ENCODE peak calls at places on chromosomes 2 and 18, in ten cellular contexts. J is activated T-helper 1 cell treated with anti-CD3 and anti-CD28 coated beads, Interleukin-2, amount 50 U/mL, for 16 hours; L is AG09309; X is H4; E is heart right ventricle; A is activated T-cell treated with anti-CD3 and anti-CD28 coated beads for 4 hours; M is neural crest cell; I is iris pigment epithelial cell; O is HCEC 1CT; D is brain microvascular endothelial cell. F is an unnamed sample.

GRCh38 chr2:20868377-20868776 is 45.5 kb upstream of the LDAH start:
- DNase-seq in J (peak; percentile 28), L (no peak), X (no peak), E (no peak), A (peak; percentile 27), M (no peak), I (no peak), O (no peak), D (no peak), F (no peak)

GRCh38 chr2:86785456-86785855 is 5.3 kb downstream of the CD8A start:
- DNase-seq in J (no peak), L (no peak), X (no peak), E (no peak), A (peak; percentile 45), M (no peak), I (no peak), O (no peak), D (no peak), F (no peak)

GRCh38 chr2:207184348-207184747 is 18.6 kb upstream of the KLF7 start:
- DNase-seq in J (no peak), L (no peak), X (no peak), E (no peak), A (no peak), M (no peak), I (peak; percentile 72), O (peak; percentile 89), D (peak; percentile 44), F (peak; percentile 72)

GRCh38 chr2:229713371-229714079 is 830 bp downstream of the DNER start:
- DNase-seq in J (no peak), L (no peak), X (peak; percentile 19), E (no peak), A (no peak), M (peak; percentile 13), I (peak; percentile 16), O (no peak), D (no peak), F (no peak)

GRCh38 chr2:239245872-239246701 is 154.7 kb downstream of the HDAC4 start:
- DNase-seq in J (no peak), L (no peak), X (no peak), E (no peak), A (no peak), M (no peak), I (no peak), O (no peak), D (no peak), F (peak; percentile 30)

GRCh38 chr18:48638451-48638850 is 99.6 kb downstream of the CTIF start:
- DNase-seq in J (no peak), L (no peak), X (no peak), E (no peak), A (no peak), M (no peak), I (no peak), O (no peak), D (no peak), F (no peak)

GRCh38 chr2:238100049-238100820 is at the start of gene ESPNL:
- DNase-seq in J (no peak), L (no peak), X (no peak), E (no peak), A (no peak), M (no peak), I (no peak), O (no peak), D (no peak), F (no peak)

GRCh38 chr2:65442420-65443020 is 10.1 kb upstream of the SPRED2 start:
- DNase-seq in J (no peak), L (no peak), X (no peak), E (no peak), A (no peak), M (no peak), I (no peak), O (no peak), D (no peak), F (no peak)

GRCh38 chr2:143280097-143280757 is 151.0 kb downstream of the ARHGAP15 start:
- DNase-seq in J (no peak), L (no peak), X (no peak), E (no peak), A (no peak), M (no peak), I (no peak), O (no peak), D (no peak), F (no peak)

GRCh38 chr2:164485541-164485940 is 135.7 kb downstream of the GRB14 start:
- DNase-seq in J (no peak), L (no peak), X (no peak), E (no peak), A (no peak), M (no peak), I (peak; percentile 15), O (no peak), D (peak; percentile 44), F (peak; percentile 3)

GRCh38 chr18:70329076-70329475 is 40.2 kb downstream of the SOCS6 start:
- DNase-seq in J (no peak), L (no peak), X (no peak), E (no peak), A (no peak), M (no peak), I (no peak), O (no peak), D (no peak), F (no peak)

GRCh38 chr2:205868773-205869333 is 186.6 kb downstream of the NRP2 start:
- DNase-seq in J (no peak), L (no peak), X (peak; percentile 90), E (no peak), A (no peak), M (no peak), I (peak; percentile 95), O (peak; percentile 69), D (peak; percentile 68), F (peak; percentile 55)

GRCh38 chr2:20190862-20191713 is 33.8 kb downstream of the SDC1 start:
- DNase-seq in J (no peak), L (no peak), X (peak; percentile 13), E (no peak), A (no peak), M (peak; percentile 40), I (no peak), O (peak; percentile 44), D (no peak), F (no peak)

GRCh38 chr2:199356412-199356811 is 101.3 kb downstream of the SATB2 start:
- DNase-seq in J (no peak), L (no peak), X (no peak), E (no peak), A (no peak), M (no peak), I (no peak), O (no peak), D (no peak), F (no peak)

GRCh38 chr18:80044072-80044471 is 9.8 kb downstream of the RBFA start:
- DNase-seq in J (no peak), L (no peak), X (no peak), E (no peak), A (no peak), M (no peak), I (no peak), O (no peak), D (no peak), F (no peak)

GRCh38 chr18:2570772-2571199 is 519 bp downstream of the METTL4 start:
- DNase-seq in J (peak; percentile 40), L (no peak), X (peak; percentile 41), E (peak; percentile 70), A (no peak), M (peak; percentile 58), I (peak; percentile 68), O (peak; percentile 57), D (peak; percentile 74), F (peak; percentile 52)

GRCh38 chr2:80869858-80870438 is 565.4 kb upstream of the LRRTM1 start:
- DNase-seq in J (no peak), L (no peak), X (no peak), E (no peak), A (no peak), M (no peak), I (no peak), O (no peak), D (no peak), F (no peak)

GRCh38 chr2:241636182-241636982 is 576 bp downstream of the THAP4 start:
- DNase-seq in J (no peak), L (no peak), X (no peak), E (no peak), A (peak; percentile 12), M (peak; percentile 18), I (peak; percentile 48), O (peak; percentile 49), D (no peak), F (no peak)

GRCh38 chr2:218476676-218477075 is 57.8 kb downstream of the VIL1 start:
- DNase-seq in J (no peak), L (no peak), X (no peak), E (no peak), A (no peak), M (no peak), I (peak; percentile 76), O (peak; percentile 12), D (no peak), F (no peak)

GRCh38 chr18:24075731-24076130 is 61.2 kb downstream of the TTC39C start:
- DNase-seq in J (no peak), L (no peak), X (peak; percentile 13), E (no peak), A (no peak), M (no peak), I (peak; percentile 11), O (no peak), D (no peak), F (no peak)

GRCh38 chr2:8413589-8414135 is 268.2 kb upstream of the ID2 start:
- DNase-seq in J (no peak), L (peak; percentile 31), X (no peak), E (no peak), A (no peak), M (no peak), I (no peak), O (no peak), D (no peak), F (no peak)

GRCh38 chr2:218260742-218261423 is at the start of gene GPBAR1:
- DNase-seq in J (no peak), L (no peak), X (no peak), E (no peak), A (no peak), M (no peak), I (no peak), O (no peak), D (no peak), F (no peak)

GRCh38 chr2:4792126-4792525 is 900.1 kb upstream of the SOX11 start:
- DNase-seq in J (no peak), L (no peak), X (no peak), E (no peak), A (no peak), M (no peak), I (no peak), O (no peak), D (no peak), F (no peak)

GRCh38 chr2:152875832-152876669 is 157.6 kb downstream of the ARL6IP6 start:
- DNase-seq in J (no peak), L (no peak), X (no peak), E (no peak), A (no peak), M (no peak), I (no peak), O (peak; percentile 88), D (no peak), F (peak; percentile 86)

GRCh38 chr2:2873450-2873811 is 504.2 kb downstream of the EIPR1 start:
- DNase-seq in J (no peak), L (no peak), X (no peak), E (no peak), A (no peak), M (no peak), I (no peak), O (no peak), D (no peak), F (no peak)

GRCh38 chr2:45256173-45256866 is 247.1 kb upstream of the SIX2 start:
- DNase-seq in J (no peak), L (no peak), X (no peak), E (no peak), A (no peak), M (no peak), I (no peak), O (no peak), D (no peak), F (no peak)

GRCh38 chr2:213411582-213412289 is 127.5 kb downstream of the SPAG16 start:
- DNase-seq in J (no peak), L (no peak), X (no peak), E (no peak), A (no peak), M (no peak), I (no peak), O (no peak), D (no peak), F (peak; percentile 83)

GRCh38 chr2:135844285-135844985 is 7.5 kb upstream of the LCT start:
- DNase-seq in J (no peak), L (no peak), X (no peak), E (no peak), A (no peak), M (no peak), I (no peak), O (no peak), D (no peak), F (peak; percentile 74)